ENCODE peak calls at places on chromosomes 1 and 21, in nine cellular contexts. D is GM12864, O is colonic mucosa, N is heart left ventricle, H is choroid plexus epithelial cell, P is fibroblast of villous mesenchyme, U is neural progenitor cell, R is breast epithelium, G is K562. A is an unnamed sample.

GRCh38 chr1:79692519-79692918 is 686.0 kb upstream of the ADGRL4 start:
- DNase-seq in G (no peak), R (no peak), H (no peak), O (no peak), U (no peak), N (no peak), P (no peak), D (no peak), A (no peak)

GRCh38 chr1:43074244-43074643 is 97.8 kb downstream of the EBNA1BP2 start:
- DNase-seq in N (no peak), P (no peak), O (no peak), U (peak; percentile 47), G (peak; percentile 38), D (no peak), H (no peak), R (no peak), A (no peak)

GRCh38 chr1:39214021-39214713 is 9.7 kb downstream of the MACF1 start:
- DNase-seq in P (peak; percentile 29), R (peak; percentile 50), G (peak; percentile 90), O (no peak), D (no peak), U (peak; percentile 90), N (peak; percentile 73), H (peak; percentile 34), A (peak; percentile 72)

GRCh38 chr21:38817371-38818335 is 11.9 kb downstream of the ETS2 start:
- DNase-seq in O (no peak), N (no peak), P (peak; percentile 74), R (no peak), U (no peak), H (peak; percentile 89), D (no peak), G (no peak), A (no peak)

GRCh38 chr1:184485731-184486723 is 99.2 kb downstream of the C1orf21 start:
- DNase-seq in U (no peak), O (no peak), H (no peak), G (no peak), N (peak; percentile 42), R (no peak), D (no peak), P (peak; percentile 67), A (no peak)

GRCh38 chr1:15354580-15354965 is 55.1 kb upstream of the EFHD2 start:
- DNase-seq in O (no peak), U (no peak), P (peak; percentile 8), D (no peak), R (no peak), N (no peak), H (peak; percentile 57), G (no peak), A (no peak)

GRCh38 chr1:113109908-113110554 is 37.0 kb downstream of the LRIG2 start:
- DNase-seq in N (no peak), U (no peak), R (no peak), D (no peak), P (peak; percentile 97), H (peak; percentile 97), G (peak; percentile 29), O (no peak), A (no peak)

GRCh38 chr1:10237157-10237539 is 26.8 kb downstream of the KIF1B start:
- DNase-seq in H (no peak), D (no peak), R (no peak), O (no peak), U (no peak), G (no peak), P (no peak), N (no peak), A (no peak)

GRCh38 chr1:241972703-241973375 is 15.3 kb downstream of the BECN2 start:
- DNase-seq in G (no peak), O (no peak), P (peak; percentile 16), U (peak; percentile 74), N (no peak), R (no peak), D (no peak), H (peak; percentile 49), A (peak; percentile 74)

GRCh38 chr1:170730443-170730842 is 66.5 kb downstream of the PRRX1 start:
- DNase-seq in R (no peak), D (no peak), N (no peak), G (no peak), U (no peak), O (no peak), H (no peak), P (peak; percentile 58), A (no peak)

GRCh38 chr1:8076171-8076570 is 50.1 kb upstream of the ERRFI1 start:
- DNase-seq in R (no peak), D (no peak), P (no peak), O (no peak), N (no peak), H (no peak), U (no peak), G (no peak), A (no peak)

GRCh38 chr1:77664923-77665516 is 17.4 kb downstream of the ZZZ3 start:
- DNase-seq in N (no peak), R (no peak), D (no peak), G (peak; percentile 31), U (no peak), O (no peak), P (no peak), H (no peak), A (no peak)

GRCh38 chr1:88061106-88061829 is 622.8 kb upstream of the PKN2 start:
- DNase-seq in D (no peak), N (peak; percentile 41), H (peak; percentile 82), U (peak; percentile 76), O (peak; percentile 59), G (peak; percentile 4), P (peak; percentile 68), R (peak; percentile 20), A (peak; percentile 34)

GRCh38 chr1:160997323-160998038 is 23.5 kb downstream of the F11R start:
- DNase-seq in G (peak; percentile 85), R (no peak), U (peak; percentile 49), D (no peak), H (peak; percentile 88), P (peak; percentile 82), N (peak; percentile 66), O (peak; percentile 79), A (no peak)

GRCh38 chr1:24142546-24143431 is at the start of gene IL22RA1:
- DNase-seq in R (peak; percentile 25), U (no peak), N (peak; percentile 50), H (no peak), G (no peak), P (no peak), D (no peak), O (peak; percentile 90), A (no peak)

GRCh38 chr1:70044832-70045231 is 160.5 kb downstream of the LRRC40 start:
- DNase-seq in N (no peak), R (no peak), G (no peak), D (no peak), P (peak; percentile 63), O (no peak), U (no peak), H (peak; percentile 76), A (peak; percentile 21)

GRCh38 chr1:221172836-221173235 is 293.6 kb downstream of the HLX start:
- DNase-seq in O (no peak), U (no peak), H (no peak), N (no peak), R (no peak), D (no peak), G (no peak), P (no peak), A (no peak)

GRCh38 chr1:221166162-221166500 is 286.9 kb downstream of the HLX start:
- DNase-seq in N (no peak), P (no peak), G (no peak), R (no peak), D (no peak), U (no peak), O (no peak), H (no peak), A (no peak)

GRCh38 chr1:221166559-221167318 is 287.5 kb downstream of the HLX start:
- DNase-seq in O (no peak), N (no peak), P (no peak), U (no peak), D (peak; percentile 36), G (no peak), H (no peak), R (no peak), A (no peak)

GRCh38 chr1:221171768-221172167 is 292.5 kb downstream of the HLX start:
- DNase-seq in G (no peak), R (no peak), N (no peak), D (no peak), H (no peak), O (no peak), P (no peak), U (no peak), A (no peak)

GRCh38 chr1:221169447-221169889 is 290.2 kb downstream of the HLX start:
- DNase-seq in U (peak; percentile 76), D (no peak), H (peak; percentile 50), G (no peak), R (no peak), O (no peak), P (peak; percentile 59), N (no peak), A (no peak)
- H3K4me3 ChIP-seq in U (no peak overlapping the region), D (no peak overlapping the region), H (no peak overlapping the region), G (no peak overlapping the region), R (no peak overlapping the region), O (no peak overlapping the region), P (no peak overlapping the region), N (no peak overlapping the region), A (no peak overlapping the region)

GRCh38 chr21:36706482-36706852 is 7.6 kb downstream of the SIM2 start:
- DNase-seq in P (no peak), U (no peak), H (no peak), O (no peak), R (no peak), N (no peak), D (no peak), G (no peak), A (no peak)
- H3K4me3 ChIP-seq in P (no peak overlapping the region), U (no peak overlapping the region), H (no peak overlapping the region), O (no peak overlapping the region), R (no peak overlapping the region), N (no peak overlapping the region), D (no peak overlapping the region), G (no peak overlapping the region), A (no peak overlapping the region)

DNA sequence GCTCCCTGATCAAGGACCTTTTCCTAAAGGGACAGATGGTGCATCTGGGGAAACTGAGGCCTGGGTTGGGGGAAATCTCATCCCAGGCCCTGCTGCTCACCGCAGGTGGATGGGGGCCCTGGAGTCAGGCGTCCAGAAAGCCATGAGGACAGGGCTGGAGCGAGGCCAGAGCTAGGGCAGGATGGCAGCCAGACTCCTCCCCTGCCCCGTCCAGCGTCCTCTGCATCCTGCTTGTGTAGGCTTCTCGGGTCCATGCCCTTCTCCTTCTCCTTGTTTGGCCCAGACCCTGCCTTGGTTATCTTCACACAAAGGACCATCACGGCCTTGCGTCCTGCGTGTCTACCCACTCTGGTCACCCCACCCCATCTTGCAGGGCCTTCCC is 43.0 kb downstream of the TRIM11 start:
- DNase-seq in R (no peak), P (no peak), H (no peak), G (no peak), U (no peak), N (peak; percentile 41), D (no peak), O (no peak), A (no peak)
- H3K4me3 ChIP-seq in R (no peak overlapping the region), P (no peak overlapping the region), H (no peak overlapping the region), G (no peak overlapping the region), U (no peak overlapping the region), N (no peak overlapping the region), D (no peak overlapping the region), O (no peak overlapping the region), A (no peak overlapping the region)

DNA sequence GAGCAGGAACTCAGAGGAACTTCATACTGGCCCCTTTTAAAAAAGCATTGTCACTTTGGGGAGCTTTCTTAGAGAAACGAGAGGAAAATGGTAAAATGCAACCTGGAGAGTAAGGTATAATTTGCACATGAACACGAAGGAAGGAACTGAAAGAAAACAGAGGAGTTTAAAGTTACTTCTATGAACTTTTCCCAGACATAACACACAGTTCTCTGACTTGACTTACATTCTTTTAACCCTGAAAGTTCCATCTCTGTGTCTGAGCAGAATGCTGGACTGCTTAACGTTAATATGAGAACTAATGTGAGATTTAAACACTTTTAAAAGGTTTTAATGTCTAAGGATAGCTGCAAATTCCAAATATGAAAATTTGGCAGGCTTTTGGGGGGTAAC is 102.3 kb downstream of the NFIA start:
- DNase-seq in D (no peak), N (no peak), G (no peak), O (no peak), P (no peak), H (no peak), U (no peak), R (no peak), A (no peak)
- H3K4me3 ChIP-seq in D (no peak overlapping the region), N (peak overlapping the region; percentile 51), G (peak overlapping the region; percentile 4), O (peak overlapping the region; percentile 26), P (no peak overlapping the region), H (peak overlapping the region; percentile 34), U (no peak overlapping the region), R (peak overlapping the region; percentile 24), A (peak overlapping the region; percentile 39)